ENCODE peak calls at places on chromosomes 16 and 17, in five cellular contexts. J is stimulated activated CD4-positive, alpha-beta T cell treated with anti-CD3 and anti-CD28 coated beads, Interleukin-4, amount 100 ng/mL, for 4 hours; B is CD4-positive, alpha-beta T cell; G is HEK293T; R is central memory CD4-positive, alpha-beta T cell. L is an unnamed sample.

GRCh38 chr16:3023415-3023668 is 400 bp downstream of the HCFC1R1 start:
- DNase-seq in J (no peak), B (no peak), G (no peak), R (no peak), L (no peak)

GRCh38 chr17:82907797-82908261 is 68.0 kb upstream of the ZNF750 start:
- DNase-seq in J (no peak), B (no peak), G (no peak), R (no peak), L (no peak)

GRCh38 chr16:66924527-66925321 is 611 bp downstream of the RRAD start:
- DNase-seq in J (no peak), B (no peak), G (no peak), R (peak), L (no peak)

GRCh38 chr17:60599220-60599619 is 773 bp upstream of the PPM1D start:
- DNase-seq in J (no peak), B (no peak), G (no peak), R (no peak), L (no peak)

GRCh38 chr16:71853413-71853812 is 7.6 kb downstream of the ATXN1L start:
- DNase-seq in J (no peak), B (no peak), G (no peak), R (no peak), L (no peak)

GRCh38 chr17:21171970-21172510 is 41.9 kb downstream of the TMEM11 start:
- DNase-seq in J (no peak), B (no peak), G (no peak), R (no peak), L (no peak)

GRCh38 chr17:71790791-71791190 is 330.0 kb upstream of the SOX9 start:
- DNase-seq in J (no peak), B (no peak), G (no peak), R (no peak), L (no peak)

GRCh38 chr17:49067163-49067562 is 65.4 kb upstream of the B4GALNT2 start:
- DNase-seq in J (no peak), B (no peak), G (no peak), R (no peak), L (no peak)

GRCh38 chr17:66466421-66466820 is 164.0 kb downstream of the PRKCA start:
- DNase-seq in J (no peak), B (no peak), G (no peak), R (no peak), L (no peak)

GRCh38 chr17:63925615-63926014 is 6.5 kb downstream of the CD79B start:
- DNase-seq in J (no peak), B (no peak), G (no peak), R (no peak), L (no peak)

GRCh38 chr17:29615048-29615385 is 7.7 kb downstream of the CORO6 start:
- DNase-seq in J (peak), B (peak), G (no peak), R (peak), L (peak)

GRCh38 chr17:79986441-79987186 is 49.1 kb downstream of the TBC1D16 start:
- DNase-seq in J (no peak), B (no peak), G (no peak), R (no peak), L (no peak)

GRCh38 chr17:41580651-41581365 is 5.9 kb downstream of the KRT14 start:
- DNase-seq in J (no peak), B (no peak), G (no peak), R (no peak), L (no peak)

GRCh38 chr16:22299036-22299435 is 1.8 kb downstream of the POLR3E start:
- DNase-seq in J (no peak), B (no peak), G (no peak), R (no peak), L (no peak)

GRCh38 chr17:80187493-80187892 is 17.7 kb downstream of the CARD14 start:
- DNase-seq in J (no peak), B (no peak), G (no peak), R (no peak), L (no peak)

GRCh38 chr17:32445976-32446375 is 1.7 kb downstream of the PSMD11 start:
- DNase-seq in J (no peak), B (no peak), G (no peak), R (no peak), L (no peak)

GRCh38 chr16:55656695-55657092 is 906 bp downstream of the SLC6A2 start:
- DNase-seq in J (no peak), B (no peak), G (no peak), R (no peak), L (no peak)

GRCh38 chr16:11914759-11915643 is 755 bp downstream of the GSPT1 start:
- DNase-seq in J (peak), B (peak), G (peak), R (peak), L (peak)

GRCh38 chr16:69889295-69889964 is 61.7 kb upstream of the CLEC18A start:
- DNase-seq in J (no peak), B (no peak), G (no peak), R (no peak), L (no peak)

GRCh38 chr16:54342001-54342776 is 55.6 kb upstream of the IRX3 start:
- DNase-seq in J (no peak), B (no peak), G (no peak), R (no peak), L (no peak)

GRCh38 chr16:4314532-4315184 is 1.2 kb upstream of the GLIS2 start:
- DNase-seq in J (peak), B (no peak), G (no peak), R (no peak), L (no peak)

GRCh38 chr17:68204736-68205135 is 43.1 kb upstream of the AMZ2 start:
- DNase-seq in J (no peak), B (no peak), G (no peak), R (no peak), L (no peak)

GRCh38 chr16:28193530-28194423 is 18.0 kb downstream of the XPO6 start:
- DNase-seq in J (no peak), B (peak), G (no peak), R (peak), L (peak)

GRCh38 chr16:61274211-61274610 is 762.0 kb downstream of the CDH8 start:
- DNase-seq in J (no peak), B (no peak), G (no peak), R (no peak), L (no peak)

GRCh38 chr17:76137351-76138233 is 3.5 kb downstream of the FOXJ1 start:
- DNase-seq in J (no peak), B (no peak), G (no peak), R (no peak), L (no peak)

GRCh38 chr16:67966549-67967182 is 1.8 kb downstream of the SLC12A4 start:
- DNase-seq in J (no peak), B (no peak), G (no peak), R (no peak), L (peak)

GRCh38 chr17:21041753-21042433 is 918 bp downstream of the USP22 start:
- DNase-seq in J (peak), B (peak), G (peak), R (peak), L (peak)

GRCh38 chr16:86476956-86477530 is 33.3 kb upstream of the FOXF1 start:
- DNase-seq in J (no peak), B (no peak), G (no peak), R (no peak), L (no peak)

GRCh38 chr17:3897731-3898130 is 4.9 kb upstream of the CAMKK1 start:
- DNase-seq in J (no peak), B (no peak), G (no peak), R (no peak), L (no peak)

GRCh38 chr17:19940722-19941464 is 36.7 kb downstream of the AKAP10 start:
- DNase-seq in J (no peak), B (no peak), G (no peak), R (no peak), L (no peak)

GRCh38 chr16:27444015-27444414 is 42.0 kb downstream of the IL21R start:
- DNase-seq in J (no peak), B (no peak), G (no peak), R (no peak), L (no peak)

GRCh38 chr17:4856271-4856936 is 23.3 kb downstream of the MINK1 start:
- DNase-seq in J (no peak), B (no peak), G (no peak), R (no peak), L (no peak)

GRCh38 chr16:89324056-89325010 is 106.8 kb downstream of the ZNF778 start:
- DNase-seq in J (peak), B (no peak), G (no peak), R (no peak), L (no peak)

GRCh38 chr16:87350681-87351319 is 32.8 kb downstream of the FBXO31 start:
- DNase-seq in J (no peak), B (no peak), G (no peak), R (no peak), L (peak)

GRCh38 chr17:45731459-45731858 is 52.7 kb upstream of the CRHR1 start:
- DNase-seq in J (no peak), B (no peak), G (no peak), R (no peak), L (no peak)

GRCh38 chr16:87206646-87207451 is 110.3 kb downstream of the C16orf95 start:
- DNase-seq in J (no peak), B (no peak), G (no peak), R (no peak), L (no peak)

GRCh38 chr16:976389-976931 is 5.1 kb upstream of the SOX8 start:
- DNase-seq in J (peak), B (peak), G (no peak), R (no peak), L (no peak)

GRCh38 chr16:53220585-53220984 is 165.8 kb downstream of the CHD9 start:
- DNase-seq in J (no peak), B (no peak), G (no peak), R (no peak), L (no peak)

GRCh38 chr17:50149425-50150353 is 788 bp downstream of the PPP1R9B start:
- DNase-seq in J (peak), B (peak), G (peak), R (peak), L (no peak)

GRCh38 chr17:26809033-26809432 is 484.9 kb upstream of the WSB1 start:
- DNase-seq in J (no peak), B (no peak), G (no peak), R (no peak), L (no peak)